ENCODE peak calls at places on chromosomes 4 and X, in four cellular contexts. D is esophagus muscularis mucosa, R is stomach, X is upper lobe of left lung. T is an unnamed sample.

GRCh38 chr4:80073362-80074008 is 456 bp upstream of the ANTXR2 start:
- DNase-seq in D (no peak), R (no peak), X (no peak), T (no peak)

GRCh38 chr4:102663073-102663472 is 97.7 kb downstream of the MANBA start:
- DNase-seq in D (no peak), R (no peak), X (no peak), T (no peak)

GRCh38 chr4:112284662-112285411 is 867 bp downstream of the TIFA start:
- DNase-seq in D (no peak), R (no peak), X (peak; percentile 54), T (peak; percentile 27)

GRCh38 chr4:62243895-62244294 is 1043.8 kb downstream of the ADGRL3 start:
- DNase-seq in D (no peak), R (no peak), X (no peak), T (no peak)

GRCh38 chr4:11801466-11802446 is 373.1 kb upstream of the HS3ST1 start:
- DNase-seq in D (no peak), R (no peak), X (no peak), T (no peak)

GRCh38 chrX:144388738-144389137 is 504.9 kb downstream of the UBE2NL start:
- DNase-seq in D (no peak), R (no peak), X (no peak), T (no peak)

GRCh38 chrX:40205471-40205870 is 107.7 kb upstream of the BCOR start:
- DNase-seq in D (no peak), R (no peak), X (peak; percentile 56), T (no peak)

GRCh38 chr4:106333186-106333585 is 16.8 kb downstream of the AIMP1 start:
- DNase-seq in D (no peak), R (no peak), X (no peak), T (no peak)

GRCh38 chr4:155704841-155705404 is 38.3 kb downstream of the GUCY1A1 start:
- DNase-seq in D (no peak), R (no peak), X (no peak), T (no peak)

GRCh38 chr4:1364748-1365147 is 17.7 kb downstream of the UVSSA start:
- DNase-seq in D (no peak), R (no peak), X (peak; percentile 61), T (no peak)

GRCh38 chr4:25020240-25020639 is 10.5 kb downstream of the LGI2 start:
- DNase-seq in D (no peak), R (no peak), X (no peak), T (no peak)

GRCh38 chr4:132227349-132228165 is 921.5 kb upstream of the PCDH10 start:
- DNase-seq in D (no peak), R (no peak), X (no peak), T (no peak)

GRCh38 chr4:24067367-24067766 is 177.5 kb upstream of the PPARGC1A start:
- DNase-seq in D (no peak), R (no peak), X (no peak), T (no peak)

GRCh38 chr4:109801099-109801789 is 555 bp downstream of the CFI start:
- DNase-seq in D (no peak), R (no peak), X (no peak), T (no peak)

GRCh38 chr4:6200011-6200921 is at the start of gene JAKMIP1:
- DNase-seq in D (no peak), R (peak; percentile 87), X (peak; percentile 94), T (peak; percentile 82)

GRCh38 chr4:17494258-17494657 is 17.6 kb downstream of the QDPR start:
- DNase-seq in D (no peak), R (no peak), X (no peak), T (no peak)

GRCh38 chr4:17033256-17034245 is 135.1 kb upstream of the LDB2 start:
- DNase-seq in D (peak; percentile 60), R (no peak), X (no peak), T (no peak)

GRCh38 chrX:110745288-110745687 is 50.3 kb downstream of the CHRDL1 start:
- DNase-seq in D (no peak), R (no peak), X (no peak), T (no peak)

GRCh38 chr4:31307026-31307425 is 586.9 kb downstream of the PCDH7 start:
- DNase-seq in D (no peak), R (no peak), X (no peak), T (no peak)

GRCh38 chr4:84985952-84986351 is 19.5 kb upstream of the WDFY3 start:
- DNase-seq in D (no peak), R (no peak), X (no peak), T (no peak)

GRCh38 chr4:154984148-154984547 is 203.1 kb downstream of the RBM46 start:
- DNase-seq in D (no peak), R (no peak), X (no peak), T (no peak)

GRCh38 chr4:115970859-115971258 is 857.4 kb upstream of the NDST4 start:
- DNase-seq in D (no peak), R (no peak), X (no peak), T (no peak)

GRCh38 chrX:2325076-2325784 is 175.5 kb downstream of the DHRSX start:
- DNase-seq in D (no peak), R (peak; percentile 84), X (no peak), T (peak; percentile 78)

GRCh38 chr4:169151671-169152070 is 119.1 kb downstream of the SH3RF1 start:
- DNase-seq in D (no peak), R (no peak), X (no peak), T (no peak)

GRCh38 chr4:152937535-152938236 is 1.6 kb downstream of the FHDC1 start:
- DNase-seq in D (no peak), R (peak; percentile 45), X (peak; percentile 90), T (peak; percentile 41)

GRCh38 chrX:140918398-140919043 is 83.9 kb upstream of the SPANXB1 start:
- DNase-seq in D (no peak), R (peak; percentile 27), X (no peak), T (peak; percentile 8)

GRCh38 chr4:182492456-182492855 is 249.3 kb downstream of the TENM3 start:
- DNase-seq in D (no peak), R (no peak), X (no peak), T (no peak)

GRCh38 chr4:107931775-107932321 is 499 bp downstream of the CYP2U1 start:
- DNase-seq in D (no peak), R (no peak), X (peak; percentile 85), T (no peak)

GRCh38 chr4:110826656-110827055 is 203.8 kb upstream of the PITX2 start:
- DNase-seq in D (no peak), R (no peak), X (no peak), T (no peak)

GRCh38 chrX:133922390-133922772 is 63.0 kb downstream of the GPC3 start:
- DNase-seq in D (no peak), R (no peak), X (no peak), T (no peak)

GRCh38 chrX:118839334-118839958 is 15.8 kb downstream of the ZCCHC12 start:
- DNase-seq in D (no peak), R (peak; percentile 72), X (peak; percentile 92), T (peak; percentile 80)

GRCh38 chrX:100353326-100353725 is 56.7 kb downstream of the PCDH19 start:
- DNase-seq in D (no peak), R (no peak), X (no peak), T (no peak)

GRCh38 chrX:100358766-100359165 is 51.3 kb downstream of the PCDH19 start:
- DNase-seq in D (no peak), R (no peak), X (no peak), T (no peak)

GRCh38 chrX:100350704-100351489 is 59.2 kb downstream of the PCDH19 start:
- DNase-seq in D (no peak), R (no peak), X (no peak), T (no peak)

GRCh38 chrX:100356497-100356896 is 53.6 kb downstream of the PCDH19 start:
- DNase-seq in D (no peak), R (no peak), X (no peak), T (no peak)
- TF ChIP-seq EP300 in D (no peak), R (no peak), X (no peak), T (no peak)

GRCh38 chrX:11755724-11756123 is 2.3 kb upstream of the MSL3 start:
- DNase-seq in D (no peak), R (no peak), X (no peak), T (no peak)
- TF ChIP-seq EP300 in D (no peak), R (no peak), X (no peak), T (no peak)

DNA sequence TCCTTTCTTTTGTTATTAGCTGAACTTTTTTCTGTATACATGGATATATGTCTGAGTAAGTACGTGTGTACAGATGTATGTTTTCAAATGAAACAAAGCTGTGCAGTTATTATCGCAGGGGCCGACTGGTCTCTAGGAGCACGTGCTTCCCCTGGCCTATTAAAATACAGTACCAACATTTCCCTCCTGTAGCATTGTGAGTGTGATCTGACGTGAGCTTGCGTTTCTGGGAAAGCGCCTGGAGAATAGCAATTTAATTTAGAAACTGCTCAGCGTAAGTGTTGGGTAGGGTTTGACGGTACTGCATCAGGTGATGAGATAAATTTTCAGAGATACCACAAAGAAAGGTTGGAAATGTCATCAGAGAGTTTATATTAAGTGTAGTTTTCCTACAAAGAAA is 173.3 kb downstream of the FBXO8 start:
- DNase-seq in D (no peak), R (no peak), X (no peak), T (no peak)
- TF ChIP-seq EP300 in D (no peak), R (no peak), X (no peak), T (no peak)

GRCh38 chr4:184014301-184014700 is 109.2 kb downstream of the STOX2 start:
- DNase-seq in D (no peak), R (no peak), X (no peak), T (no peak)
- TF ChIP-seq EP300 in D (no peak), R (no peak), X (no peak), T (no peak)

DNA sequence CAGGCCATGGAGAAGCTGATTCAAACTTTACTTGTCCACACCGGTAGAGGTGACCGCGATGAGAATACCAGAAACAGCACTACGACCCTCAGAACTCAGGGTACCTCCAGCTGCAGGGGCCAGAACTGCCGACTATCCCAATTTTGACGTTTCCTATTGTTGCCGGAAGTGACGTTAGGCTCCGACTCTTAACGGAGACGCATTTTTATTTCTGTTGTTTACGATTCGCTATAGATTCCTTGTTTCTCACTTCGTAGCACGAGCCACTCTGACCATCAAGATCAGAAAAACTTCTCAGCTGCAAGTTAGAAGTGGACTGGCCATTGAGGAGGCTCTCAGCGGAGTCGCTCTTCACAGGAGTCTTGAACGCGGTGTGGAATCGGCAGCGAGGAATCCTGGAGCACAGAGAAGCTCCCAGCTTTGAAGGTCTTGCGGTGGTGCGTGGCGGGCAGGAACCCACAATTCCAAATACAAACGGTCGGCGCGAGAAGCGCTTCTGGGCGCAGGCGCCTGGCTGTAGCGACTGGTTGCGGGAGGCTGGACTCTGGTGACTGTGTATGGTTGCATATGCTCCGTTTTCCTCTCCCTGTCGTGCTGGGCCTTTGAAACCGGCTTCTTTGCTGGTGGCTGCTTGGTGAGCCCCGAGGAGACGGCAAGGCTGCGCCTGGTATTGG is at the start of the genes CEP44 and FBXO8:
- DNase-seq in D (peak; percentile 94), R (peak; percentile 65), X (peak; percentile 86), T (peak; percentile 72)
- TF ChIP-seq EP300 in D (no peak), R (no peak), X (no peak), T (no peak)